ENCODE peak calls at places on chromosomes 3 and 15, in six cellular contexts. R, H, P, D, G and S are unnamed samples.

GRCh38 chr3:7144696-7145308 is 283.9 kb downstream of the GRM7 start:
- DNase-seq in R (peak), H (peak), P (peak), D (peak), G (peak), S (no peak)

GRCh38 chr3:87350367-87351199 is 74.2 kb upstream of the POU1F1 start:
- DNase-seq in R (peak), H (peak), P (peak), D (peak), G (peak), S (peak)

GRCh38 chr3:143217283-143217682 is 97.7 kb downstream of the CHST2 start:
- DNase-seq in R (no peak), H (no peak), P (no peak), D (no peak), G (no peak), S (no peak)

GRCh38 chr15:25701716-25702465 is 161.2 kb downstream of the ATP10A start:
- DNase-seq in R (no peak), H (no peak), P (no peak), D (no peak), G (no peak), S (no peak)

GRCh38 chr15:60520041-60520824 is 41.3 kb upstream of the ICE2 start:
- DNase-seq in R (peak), H (no peak), P (peak), D (no peak), G (no peak), S (no peak)

GRCh38 chr15:71526061-71526460 is 284.3 kb upstream of the NR2E3 start:
- DNase-seq in R (no peak), H (no peak), P (no peak), D (no peak), G (no peak), S (no peak)

GRCh38 chr3:78434801-78435200 is 1333.0 kb downstream of the ROBO1 start:
- DNase-seq in R (no peak), H (no peak), P (no peak), D (no peak), G (no peak), S (no peak)

GRCh38 chr3:121803921-121804320 is 30.9 kb downstream of the IQCB1 start:
- DNase-seq in R (no peak), H (no peak), P (no peak), D (no peak), G (no peak), S (no peak)

GRCh38 chr15:57890351-57890750 is 175.2 kb downstream of the ALDH1A2 start:
- DNase-seq in R (no peak), H (no peak), P (no peak), D (no peak), G (no peak), S (no peak)

GRCh38 chr15:82602195-82602594 is 45.0 kb downstream of the CPEB1 start:
- DNase-seq in R (no peak), H (no peak), P (no peak), D (no peak), G (no peak), S (no peak)

GRCh38 chr15:80462836-80463512 is 58.8 kb downstream of the ARNT2 start:
- DNase-seq in R (no peak), H (no peak), P (no peak), D (no peak), G (no peak), S (no peak)

GRCh38 chr3:119702530-119703527 is at the start of gene CFAP91:
- DNase-seq in R (peak), H (peak), P (peak), D (no peak), G (no peak), S (no peak)

GRCh38 chr15:74307827-74308642 is 59.4 kb downstream of the CYP11A1 start:
- DNase-seq in R (peak), H (no peak), P (peak), D (peak), G (peak), S (no peak)

GRCh38 chr3:52088445-52089367 is 32.3 kb upstream of the DUSP7 start:
- DNase-seq in R (no peak), H (no peak), P (no peak), D (peak), G (peak), S (peak)

GRCh38 chr3:12866836-12867235 is 25.5 kb upstream of the RPL32 start:
- DNase-seq in R (no peak), H (no peak), P (no peak), D (no peak), G (no peak), S (no peak)

GRCh38 chr3:47266709-47267489 is 15.7 kb downstream of the KIF9 start:
- DNase-seq in R (peak), H (no peak), P (peak), D (peak), G (peak), S (peak)

GRCh38 chr3:135491478-135491877 is 474.1 kb upstream of the PPP2R3A start:
- DNase-seq in R (no peak), H (no peak), P (no peak), D (no peak), G (no peak), S (no peak)

GRCh38 chr15:60626051-60626450 is 147.1 kb upstream of the ICE2 start:
- DNase-seq in R (no peak), H (no peak), P (no peak), D (no peak), G (no peak), S (no peak)

GRCh38 chr3:197393711-197394110 is 95.3 kb upstream of the DLG1 start:
- DNase-seq in R (no peak), H (no peak), P (no peak), D (no peak), G (no peak), S (no peak)

GRCh38 chr3:118882353-118882947 is 152.2 kb downstream of the IGSF11 start:
- DNase-seq in R (peak), H (peak), P (peak), D (peak), G (peak), S (peak)

GRCh38 chr3:156604064-156604641 is 49.2 kb upstream of the SSR3 start:
- DNase-seq in R (no peak), H (no peak), P (no peak), D (no peak), G (no peak), S (no peak)

GRCh38 chr15:95902606-95903005 is 427.9 kb upstream of the NR2F2 start:
- DNase-seq in R (no peak), H (no peak), P (no peak), D (no peak), G (no peak), S (no peak)

GRCh38 chr3:120353463-120353862 is 4.3 kb upstream of the LRRC58 start:
- DNase-seq in R (no peak), H (no peak), P (no peak), D (no peak), G (no peak), S (no peak)

GRCh38 chr3:58104712-58105111 is 96.5 kb downstream of the FLNB start:
- DNase-seq in R (no peak), H (no peak), P (no peak), D (no peak), G (no peak), S (no peak)

GRCh38 chr15:63504979-63505841 is 817 bp downstream of the USP3 start:
- DNase-seq in R (no peak), H (no peak), P (peak), D (peak), G (peak), S (peak)

GRCh38 chr3:123480428-123480827 is 31.5 kb upstream of the ADCY5 start:
- DNase-seq in R (no peak), H (no peak), P (no peak), D (no peak), G (no peak), S (no peak)

GRCh38 chr3:123479891-123480290 is 31.0 kb upstream of the ADCY5 start:
- DNase-seq in R (no peak), H (no peak), P (no peak), D (no peak), G (no peak), S (no peak)

GRCh38 chr3:123476967-123477750 is 28.3 kb upstream of the ADCY5 start:
- DNase-seq in R (no peak), H (no peak), P (no peak), D (no peak), G (no peak), S (no peak)

GRCh38 chr3:123478314-123478713 is 29.4 kb upstream of the ADCY5 start:
- DNase-seq in R (no peak), H (no peak), P (no peak), D (no peak), G (no peak), S (no peak)

DNA sequence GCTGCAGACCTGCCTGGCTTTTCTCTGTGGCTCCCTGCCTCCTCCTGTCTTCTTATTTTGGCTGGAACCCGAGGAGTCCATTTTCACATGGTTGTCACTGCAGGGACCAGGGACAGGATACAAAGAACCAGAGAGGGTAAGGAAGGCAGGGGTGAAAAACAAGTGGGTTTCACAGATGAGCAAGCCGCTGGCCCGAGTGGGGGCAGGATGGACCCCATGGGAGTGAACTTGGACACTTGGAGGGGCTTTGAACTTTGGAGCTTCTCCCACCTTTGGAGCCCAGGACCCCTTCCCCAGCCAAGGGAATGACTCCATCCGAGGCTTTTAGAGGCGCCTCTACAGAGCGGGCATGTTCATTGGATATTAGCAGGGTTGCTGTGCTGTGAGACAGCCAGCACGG is 26.9 kb upstream of the ADCY5 start:
- DNase-seq in R (no peak), H (no peak), P (no peak), D (no peak), G (no peak), S (no peak)
- TF ChIP-seq REST in R (no peak), H (no peak), P (no peak), D (no peak), G (no peak), S (no peak)

GRCh38 chr3:123816673-123817207 is 67.4 kb downstream of the MYLK start:
- DNase-seq in R (no peak), H (no peak), P (no peak), D (no peak), G (no peak), S (no peak)
- TF ChIP-seq REST in R (no peak), H (no peak), P (no peak), D (no peak), G (no peak), S (no peak)

DNA sequence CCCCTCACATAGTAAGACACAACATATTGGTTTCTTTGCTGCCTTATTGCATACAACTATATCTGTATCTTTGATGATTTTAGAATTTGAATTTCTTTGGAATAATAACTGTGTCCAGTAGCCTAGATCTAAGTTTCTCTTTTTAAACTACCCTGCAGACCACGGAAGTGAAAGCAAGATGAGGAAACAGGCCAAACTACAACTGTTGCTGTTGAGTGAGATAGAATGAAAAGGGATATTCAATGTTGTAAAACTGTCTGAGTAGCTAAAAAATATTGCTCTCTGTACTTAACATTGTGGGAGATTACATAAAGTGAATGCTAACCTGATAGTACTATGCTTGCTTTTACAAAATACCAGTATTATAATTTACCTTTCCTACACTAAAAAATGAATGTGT is 459.5 kb upstream of the KCNMB2 start:
- DNase-seq in R (no peak), H (no peak), P (no peak), D (no peak), G (no peak), S (no peak)
- TF ChIP-seq REST in R (no peak), H (no peak), P (no peak), D (no peak), G (no peak), S (no peak)

GRCh38 chr15:90362936-90363212 is 10.8 kb downstream of the ZNF774 start:
- DNase-seq in R (no peak), H (no peak), P (no peak), D (no peak), G (peak), S (no peak)
- TF ChIP-seq REST in R (no peak), H (no peak), P (no peak), D (no peak), G (no peak), S (no peak)

DNA sequence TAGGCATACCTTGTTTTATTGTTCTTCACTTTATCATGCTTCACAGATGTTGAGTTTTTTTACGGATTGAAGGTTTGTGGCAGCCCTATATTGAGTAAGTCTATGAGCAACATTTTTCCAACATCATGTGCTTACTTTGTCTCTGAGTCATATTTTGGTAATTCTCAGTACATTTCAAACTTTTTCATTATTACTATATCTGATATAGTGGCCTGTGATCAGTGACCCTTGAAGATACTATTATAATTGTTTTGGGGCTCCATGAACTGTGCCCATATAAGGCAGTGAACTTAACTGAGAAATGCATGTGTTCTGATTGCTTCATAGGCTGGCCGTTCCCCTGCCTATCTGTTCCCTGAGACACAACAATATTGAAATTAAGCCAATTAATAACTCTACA is 42.8 kb upstream of the NSMCE3 start:
- DNase-seq in R (no peak), H (no peak), P (no peak), D (no peak), G (no peak), S (no peak)
- TF ChIP-seq REST in R (no peak), H (no peak), P (no peak), D (no peak), G (no peak), S (no peak)